ENCODE peak calls at places on chromosomes 3 and 15, in five cellular contexts. One of them, this sample, is unnamed.

GRCh38 chr3:10602769-10603768 is 97.7 kb upstream of the ATP2B2 start:
- DNase-seq in uterus: no peak
- DNase-seq in B cell: no peak
- DNase-seq in Panc1: no peak
- DNase-seq in AG09319: no peak
- DNase-seq in this sample: peak

GRCh38 chr15:74320358-74321247 is 46.8 kb downstream of the CYP11A1 start:
- DNase-seq in uterus: peak
- DNase-seq in B cell: no peak
- DNase-seq in Panc1: no peak
- DNase-seq in AG09319: no peak
- DNase-seq in this sample: peak

GRCh38 chr15:44081223-44082013 is 113.7 kb downstream of the FRMD5 start:
- DNase-seq in uterus: no peak
- DNase-seq in B cell: no peak
- DNase-seq in Panc1: no peak
- DNase-seq in AG09319: no peak
- DNase-seq in this sample: no peak

GRCh38 chr3:8506611-8507061 is 5.0 kb downstream of the LMCD1 start:
- DNase-seq in uterus: no peak
- DNase-seq in B cell: no peak
- DNase-seq in Panc1: no peak
- DNase-seq in AG09319: no peak
- DNase-seq in this sample: no peak

GRCh38 chr3:178967184-178967532 is 104.5 kb downstream of the ZMAT3 start:
- DNase-seq in uterus: no peak
- DNase-seq in B cell: peak
- DNase-seq in Panc1: no peak
- DNase-seq in AG09319: no peak
- DNase-seq in this sample: no peak

GRCh38 chr3:105423392-105423791 is 56.7 kb downstream of the ALCAM start:
- DNase-seq in uterus: no peak
- DNase-seq in B cell: no peak
- DNase-seq in Panc1: no peak
- DNase-seq in AG09319: no peak
- DNase-seq in this sample: no peak

GRCh38 chr3:155031191-155031590 is 48.9 kb upstream of the MME start:
- DNase-seq in uterus: no peak
- DNase-seq in B cell: no peak
- DNase-seq in Panc1: no peak
- DNase-seq in AG09319: no peak
- DNase-seq in this sample: no peak

GRCh38 chr15:75712668-75713337 is at the start of gene CSPG4:
- DNase-seq in uterus: peak
- DNase-seq in B cell: no peak
- DNase-seq in Panc1: no peak
- DNase-seq in AG09319: no peak
- DNase-seq in this sample: no peak

GRCh38 chr15:69718916-69719315 is 266.3 kb downstream of the RPLP1 start:
- DNase-seq in uterus: no peak
- DNase-seq in B cell: no peak
- DNase-seq in Panc1: no peak
- DNase-seq in AG09319: no peak
- DNase-seq in this sample: no peak

GRCh38 chr3:193964517-193964880 is 171.4 kb upstream of the HES1 start:
- DNase-seq in uterus: no peak
- DNase-seq in B cell: no peak
- DNase-seq in Panc1: no peak
- DNase-seq in AG09319: no peak
- DNase-seq in this sample: no peak

GRCh38 chr15:62559049-62559733 is 394.1 kb upstream of the C2CD4B start:
- DNase-seq in uterus: peak
- DNase-seq in B cell: no peak
- DNase-seq in Panc1: no peak
- DNase-seq in AG09319: peak
- DNase-seq in this sample: no peak

GRCh38 chr3:135155228-135155627 is 360.2 kb downstream of the EPHB1 start:
- DNase-seq in uterus: no peak
- DNase-seq in B cell: no peak
- DNase-seq in Panc1: no peak
- DNase-seq in AG09319: no peak
- DNase-seq in this sample: no peak

GRCh38 chr3:59695858-59696257 is 646.0 kb upstream of the CFAP20DC start:
- DNase-seq in uterus: no peak
- DNase-seq in B cell: no peak
- DNase-seq in Panc1: no peak
- DNase-seq in AG09319: no peak
- DNase-seq in this sample: no peak

GRCh38 chr3:103991461-103992115 is 1375.1 kb upstream of the ALCAM start:
- DNase-seq in uterus: no peak
- DNase-seq in B cell: no peak
- DNase-seq in Panc1: no peak
- DNase-seq in AG09319: no peak
- DNase-seq in this sample: no peak

GRCh38 chr3:126127452-126127851 is 43.5 kb upstream of the SLC41A3 start:
- DNase-seq in uterus: peak
- DNase-seq in B cell: no peak
- DNase-seq in Panc1: no peak
- DNase-seq in AG09319: no peak
- DNase-seq in this sample: no peak

GRCh38 chr3:7075120-7075519 is 214.2 kb downstream of the GRM7 start:
- DNase-seq in uterus: no peak
- DNase-seq in B cell: no peak
- DNase-seq in Panc1: no peak
- DNase-seq in AG09319: no peak
- DNase-seq in this sample: no peak

GRCh38 chr3:28077566-28077965 is 163.9 kb upstream of the CMC1 start:
- DNase-seq in uterus: peak
- DNase-seq in B cell: no peak
- DNase-seq in Panc1: no peak
- DNase-seq in AG09319: no peak
- DNase-seq in this sample: no peak

GRCh38 chr3:178289544-178290160 is 246.6 kb upstream of the KCNMB2 start:
- DNase-seq in uterus: peak
- DNase-seq in B cell: no peak
- DNase-seq in Panc1: no peak
- DNase-seq in AG09319: no peak
- DNase-seq in this sample: no peak

GRCh38 chr3:64353256-64353655 is 128.0 kb upstream of the PRICKLE2 start:
- DNase-seq in uterus: no peak
- DNase-seq in B cell: no peak
- DNase-seq in Panc1: no peak
- DNase-seq in AG09319: no peak
- DNase-seq in this sample: no peak

GRCh38 chr3:172512363-172512762 is 10.9 kb downstream of the TNFSF10 start:
- DNase-seq in uterus: no peak
- DNase-seq in B cell: peak
- DNase-seq in Panc1: no peak
- DNase-seq in AG09319: no peak
- DNase-seq in this sample: peak

GRCh38 chr3:185583925-185584324 is 2.2 kb upstream of the SENP2 start:
- DNase-seq in uterus: no peak
- DNase-seq in B cell: no peak
- DNase-seq in Panc1: no peak
- DNase-seq in AG09319: no peak
- DNase-seq in this sample: no peak

GRCh38 chr15:92141607-92142006 is 252.1 kb upstream of the ST8SIA2 start:
- DNase-seq in uterus: no peak
- DNase-seq in B cell: no peak
- DNase-seq in Panc1: no peak
- DNase-seq in AG09319: no peak
- DNase-seq in this sample: no peak

GRCh38 chr3:38313685-38314084 is 31.6 kb downstream of the SLC22A14 start:
- DNase-seq in uterus: no peak
- DNase-seq in B cell: no peak
- DNase-seq in Panc1: no peak
- DNase-seq in AG09319: no peak
- DNase-seq in this sample: no peak

GRCh38 chr15:88908697-88909621 is 4.2 kb downstream of the MFGE8 start:
- DNase-seq in uterus: peak
- DNase-seq in B cell: no peak
- DNase-seq in Panc1: no peak
- DNase-seq in AG09319: no peak
- DNase-seq in this sample: peak

GRCh38 chr15:82847703-82848102 is 38.3 kb downstream of the WHAMM start:
- DNase-seq in uterus: no peak
- DNase-seq in B cell: no peak
- DNase-seq in Panc1: no peak
- DNase-seq in AG09319: no peak
- DNase-seq in this sample: no peak

GRCh38 chr3:65439641-65440040 is 599.1 kb downstream of the MAGI1 start:
- DNase-seq in uterus: peak
- DNase-seq in B cell: no peak
- DNase-seq in Panc1: no peak
- DNase-seq in AG09319: peak
- DNase-seq in this sample: no peak

GRCh38 chr3:178097576-178097975 is 438.7 kb upstream of the KCNMB2 start:
- DNase-seq in uterus: peak
- DNase-seq in B cell: no peak
- DNase-seq in Panc1: no peak
- DNase-seq in AG09319: peak
- DNase-seq in this sample: no peak

GRCh38 chr15:60972866-60973265 is 256.2 kb downstream of the RORA start:
- DNase-seq in uterus: no peak
- DNase-seq in B cell: no peak
- DNase-seq in Panc1: no peak
- DNase-seq in AG09319: peak
- DNase-seq in this sample: no peak

GRCh38 chr3:89690649-89691048 is 583.2 kb downstream of the EPHA3 start:
- DNase-seq in uterus: no peak
- DNase-seq in B cell: no peak
- DNase-seq in Panc1: no peak
- DNase-seq in AG09319: no peak
- DNase-seq in this sample: no peak

GRCh38 chr3:52119056-52119455 is 35.2 kb downstream of the POC1A start:
- DNase-seq in uterus: no peak
- DNase-seq in B cell: no peak
- DNase-seq in Panc1: no peak
- DNase-seq in AG09319: no peak
- DNase-seq in this sample: no peak

GRCh38 chr3:18027161-18027939 is 284.9 kb upstream of the TBC1D5 start:
- DNase-seq in uterus: no peak
- DNase-seq in B cell: no peak
- DNase-seq in Panc1: no peak
- DNase-seq in AG09319: no peak
- DNase-seq in this sample: no peak

DNA sequence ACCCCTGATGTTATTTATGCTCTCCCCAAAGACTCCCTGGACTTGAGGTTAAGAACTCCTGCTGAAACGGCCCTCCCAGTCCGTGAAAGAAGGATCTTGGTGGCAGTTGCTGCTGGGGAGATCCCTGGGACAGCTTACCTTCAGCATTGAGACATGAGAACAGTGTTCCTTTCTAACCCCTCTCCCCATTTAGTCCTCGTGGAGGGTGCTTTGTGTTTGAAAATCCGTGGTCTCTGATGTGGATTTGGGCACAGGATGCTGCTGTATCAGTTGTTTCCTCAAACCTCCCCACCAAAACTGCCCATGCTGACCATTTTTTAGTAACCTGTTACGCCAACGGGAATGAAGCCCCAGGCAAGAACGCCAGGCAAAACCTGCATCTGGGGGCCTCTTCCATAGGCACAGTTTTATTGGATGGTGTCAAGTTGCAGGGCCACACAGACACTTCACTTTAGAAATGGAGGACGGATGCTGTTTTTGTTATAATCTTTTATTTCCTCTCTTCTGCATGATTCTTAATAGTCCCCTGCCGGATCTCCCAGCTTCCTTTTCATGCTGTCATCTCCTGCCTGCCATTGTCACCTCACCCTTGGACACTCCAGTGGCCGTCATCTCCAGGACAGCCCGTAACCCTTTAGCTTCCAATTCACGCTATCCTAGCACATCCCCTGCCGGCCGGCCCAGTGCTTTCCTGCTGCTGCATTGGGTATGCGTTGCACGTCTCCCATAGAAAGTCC is 31.7 kb upstream of the CEMIP start:
- DNase-seq in uterus: no peak
- DNase-seq in B cell: no peak
- DNase-seq in Panc1: no peak
- DNase-seq in AG09319: no peak
- DNase-seq in this sample: no peak
- TF ChIP-seq CTCF in uterus: no peak
- TF ChIP-seq CTCF in B cell: no peak
- TF ChIP-seq CTCF in Panc1: no peak
- TF ChIP-seq CTCF in AG09319: no peak
- TF ChIP-seq CTCF in this sample: no peak

DNA sequence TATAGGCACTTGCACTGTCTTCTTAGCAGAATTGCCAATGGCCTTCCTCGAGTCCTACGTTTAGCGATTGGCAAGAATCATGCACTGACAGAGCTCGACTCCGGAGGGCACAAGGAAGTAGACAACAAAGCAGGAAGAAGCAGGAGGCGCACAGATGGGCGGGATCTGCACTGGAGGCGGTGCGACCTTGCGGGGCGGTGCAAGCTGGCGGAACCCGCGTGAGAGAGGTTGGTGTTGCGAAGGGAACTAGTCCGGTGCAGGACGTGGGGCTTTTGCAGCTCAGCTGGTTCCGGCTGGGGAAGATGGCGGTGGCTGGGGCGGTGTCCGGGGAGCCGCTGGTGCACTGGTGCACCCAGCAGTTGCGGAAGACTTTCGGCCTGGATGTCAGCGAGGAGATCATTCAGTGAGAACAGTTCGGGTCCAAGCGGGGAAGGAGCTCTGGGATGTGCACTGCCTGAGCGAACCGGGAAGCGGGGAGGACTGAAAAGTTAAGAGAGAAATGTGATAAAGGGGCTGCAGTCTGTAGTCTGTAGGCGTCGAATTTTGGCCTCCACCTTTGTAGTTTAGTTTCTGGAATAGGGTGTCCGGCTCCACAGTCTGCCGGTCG is at the start of gene TRIP4:
- DNase-seq in uterus: peak
- DNase-seq in B cell: peak
- DNase-seq in Panc1: peak
- DNase-seq in AG09319: peak
- DNase-seq in this sample: peak
- TF ChIP-seq CTCF in uterus: peak
- TF ChIP-seq CTCF in B cell: no peak
- TF ChIP-seq CTCF in Panc1: no peak
- TF ChIP-seq CTCF in AG09319: peak
- TF ChIP-seq CTCF in this sample: no peak

GRCh38 chr3:31810991-31811433 is 170.1 kb downstream of the OSBPL10 start:
- DNase-seq in uterus: no peak
- DNase-seq in B cell: no peak
- DNase-seq in Panc1: no peak
- DNase-seq in AG09319: no peak
- DNase-seq in this sample: no peak
- TF ChIP-seq CTCF in uterus: no peak
- TF ChIP-seq CTCF in B cell: no peak
- TF ChIP-seq CTCF in Panc1: no peak
- TF ChIP-seq CTCF in AG09319: no peak
- TF ChIP-seq CTCF in this sample: no peak

DNA sequence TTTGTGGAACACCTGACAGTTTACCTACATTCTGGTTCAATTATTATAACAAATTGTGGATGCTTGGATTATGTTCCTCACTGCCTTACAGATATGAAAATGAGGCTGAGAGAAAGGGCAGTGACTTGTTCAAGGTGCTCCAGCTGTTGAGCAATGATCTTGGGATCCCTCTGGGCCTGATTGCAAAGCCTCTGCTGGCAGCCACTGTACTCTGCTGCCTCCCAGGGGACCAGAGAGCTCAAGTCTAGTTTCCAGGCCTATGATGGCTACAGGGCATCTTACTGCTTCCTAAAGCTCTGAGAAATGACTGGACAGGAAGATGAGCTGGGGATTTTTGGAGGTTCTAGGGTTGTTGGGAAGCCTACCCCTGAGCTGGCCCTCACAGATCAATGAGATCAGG is 2.3 kb upstream of the SHC4 start:
- DNase-seq in uterus: no peak
- DNase-seq in B cell: no peak
- DNase-seq in Panc1: no peak
- DNase-seq in AG09319: no peak
- DNase-seq in this sample: peak
- TF ChIP-seq CTCF in uterus: no peak
- TF ChIP-seq CTCF in B cell: no peak
- TF ChIP-seq CTCF in Panc1: peak
- TF ChIP-seq CTCF in AG09319: no peak
- TF ChIP-seq CTCF in this sample: peak

This sample was measured in GM10248.